ENCODE peak calls at places on chromosomes 12 and 14, in ten cellular contexts. P is sigmoid colon, A is breast epithelium, H is transverse colon, Q is H1, D is upper lobe of left lung, T is endothelial cell of umbilical vein, Y is GM12878, W is HCT116, M is spleen. F is an unnamed sample.

GRCh38 chr14:68820999-68821683 is 28.3 kb upstream of the ZFP36L1 start:
- DNase-seq in Y (peak), A (peak), H (no peak), M (no peak), T (no peak), D (no peak), W (no peak), Q (no peak), P (no peak), F (no peak)

GRCh38 chr12:114006482-114007425 is 40.6 kb upstream of the RBM19 start:
- DNase-seq in A (no peak), Y (no peak), P (no peak), W (no peak), D (no peak), Q (no peak), H (no peak), M (no peak), T (no peak), F (no peak)

GRCh38 chr12:31331242-31331641 is 5.3 kb upstream of the SINHCAF start:
- DNase-seq in H (no peak), T (no peak), M (no peak), Y (no peak), P (no peak), Q (no peak), A (no peak), W (no peak), D (no peak), F (no peak)

GRCh38 chr12:127780881-127781280 is 486.1 kb upstream of the TMEM132C start:
- DNase-seq in P (no peak), Y (no peak), H (no peak), Q (no peak), W (no peak), M (no peak), D (no peak), A (no peak), T (no peak), F (no peak)

GRCh38 chr12:111158992-111159391 is 209.9 kb downstream of the PHETA1 start:
- DNase-seq in Y (no peak), W (no peak), M (no peak), H (no peak), A (no peak), T (no peak), P (no peak), Q (no peak), D (no peak), F (no peak)

GRCh38 chr12:4288296-4289019 is 14.9 kb downstream of the CCND2 start:
- DNase-seq in T (no peak), H (no peak), A (no peak), Q (no peak), D (peak), W (no peak), Y (no peak), M (no peak), P (no peak), F (no peak)

GRCh38 chr14:23162005-23162404 is 21.5 kb downstream of the SLC7A8 start:
- DNase-seq in P (no peak), W (no peak), Y (no peak), H (peak), T (no peak), M (no peak), Q (no peak), A (no peak), D (no peak), F (no peak)

GRCh38 chr12:49091056-49091835 is 3.4 kb downstream of the DHH start:
- DNase-seq in T (no peak), H (no peak), M (peak), Q (peak), W (no peak), P (no peak), Y (no peak), D (no peak), A (no peak), F (no peak)

GRCh38 chr12:49144384-49144783 is 13.2 kb upstream of the TUBA1B start:
- DNase-seq in P (no peak), T (no peak), Q (no peak), M (no peak), W (no peak), H (no peak), Y (no peak), D (no peak), A (no peak), F (no peak)

GRCh38 chr12:49094104-49094948 is at the start of gene DHH:
- DNase-seq in P (no peak), W (no peak), D (peak), Y (no peak), A (no peak), Q (peak), M (peak), T (peak), H (no peak), F (no peak)

GRCh38 chr12:68495666-68496065 is 115.0 kb upstream of the RAP1B start:
- DNase-seq in M (no peak), A (no peak), H (no peak), Q (no peak), W (no peak), Y (no peak), D (no peak), T (peak), P (no peak), F (no peak)

DNA sequence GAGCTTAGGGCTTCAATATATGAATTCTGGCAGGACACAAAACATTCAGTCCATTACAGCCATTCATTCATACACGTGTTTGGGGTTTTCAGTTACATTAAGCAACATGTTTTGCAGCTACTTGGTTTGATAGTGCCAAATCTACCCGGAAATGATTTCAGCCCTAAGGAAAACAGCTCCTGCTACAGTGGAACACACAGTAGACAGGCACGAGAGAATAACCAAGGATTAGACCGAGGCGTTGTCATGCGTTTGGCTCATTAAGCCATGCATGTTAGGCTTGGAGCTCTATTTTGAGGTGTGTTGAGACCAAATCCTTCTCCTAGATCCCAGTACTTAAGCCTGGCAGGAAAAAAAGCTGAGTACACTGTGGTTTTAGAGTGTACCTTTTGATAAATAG is 177.4 kb downstream of the PRKCH start:
- DNase-seq in H (no peak), P (no peak), W (no peak), A (no peak), T (peak), M (no peak), Q (no peak), D (no peak), Y (no peak), F (no peak)
- TF ChIP-seq POLR2AphosphoS5 in H (no peak), P (no peak), W (no peak), A (no peak), T (no peak), M (no peak), Q (no peak), D (no peak), Y (no peak), F (no peak)

GRCh38 chr14:24177041-24177825 is 5.4 kb downstream of the REC8 start:
- DNase-seq in D (no peak), W (no peak), Y (no peak), A (no peak), P (no peak), M (no peak), Q (no peak), T (no peak), H (no peak), F (no peak)

GRCh38 chr14:24177928-24178327 is 6.0 kb downstream of the REC8 start:
- DNase-seq in M (no peak), A (no peak), Y (no peak), W (no peak), Q (no peak), P (no peak), D (no peak), T (no peak), H (no peak), F (no peak)

GRCh38 chr14:24179294-24179960 is 7.5 kb downstream of the REC8 start:
- DNase-seq in Y (no peak), P (no peak), W (no peak), A (no peak), M (peak), D (no peak), T (no peak), Q (no peak), H (no peak), F (no peak)

GRCh38 chr14:24178399-24179178 is 6.7 kb downstream of the REC8 start:
- DNase-seq in Y (no peak), M (peak), W (no peak), P (no peak), Q (no peak), D (no peak), A (no peak), T (no peak), H (no peak), F (no peak)

GRCh38 chr14:24176599-24176998 is 4.7 kb downstream of the REC8 start:
- DNase-seq in Y (no peak), P (no peak), W (no peak), H (no peak), D (no peak), A (no peak), T (no peak), M (no peak), Q (no peak), F (no peak)
- TF ChIP-seq POLR2A in Y (no peak), P (no peak), W (no peak), H (no peak), D (no peak), A (no peak), T (no peak), M (no peak), Q (no peak), F (no peak)

GRCh38 chr14:101823511-101824120 is 62.1 kb downstream of the PPP2R5C start:
- DNase-seq in H (peak), Q (no peak), M (no peak), P (peak), W (no peak), T (peak), Y (peak), A (no peak), D (no peak), F (peak)

GRCh38 chr14:101823081-101823480 is 61.6 kb downstream of the PPP2R5C start:
- DNase-seq in P (no peak), T (no peak), M (no peak), A (no peak), Y (no peak), Q (no peak), D (no peak), W (no peak), H (no peak), F (no peak)

GRCh38 chr14:101826359-101826758 is 64.8 kb downstream of the PPP2R5C start:
- DNase-seq in M (no peak), H (no peak), A (no peak), Q (no peak), D (no peak), W (no peak), T (no peak), Y (no peak), P (no peak), F (no peak)

GRCh38 chr14:101825797-101826196 is 64.3 kb downstream of the PPP2R5C start:
- DNase-seq in D (no peak), T (no peak), A (no peak), M (no peak), Q (no peak), W (no peak), P (no peak), H (no peak), Y (no peak), F (no peak)

DNA sequence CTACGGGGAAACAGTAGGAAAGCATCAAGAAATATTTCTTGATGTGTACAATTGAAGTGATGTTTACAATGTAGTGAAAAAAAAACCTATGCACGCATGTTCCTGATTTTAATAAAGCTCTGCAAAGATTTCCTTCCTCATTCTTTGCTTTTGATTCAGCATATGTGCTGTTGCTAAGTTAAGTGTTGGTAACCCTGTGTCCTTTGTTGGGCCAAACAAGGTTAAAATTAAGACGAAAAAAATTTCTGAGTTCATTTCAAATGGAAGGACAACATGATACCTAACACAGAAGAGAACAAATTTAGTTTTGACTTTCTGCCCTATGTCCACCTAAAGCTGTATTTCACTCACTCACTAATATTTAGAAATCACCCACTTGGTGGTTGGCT is 62.8 kb downstream of the PPP2R5C start:
- DNase-seq in H (no peak), T (peak), P (no peak), M (no peak), W (no peak), A (no peak), Y (no peak), D (no peak), Q (no peak), F (no peak)
- H3K4me3 ChIP-seq in H (peak), T (no peak), P (peak), M (peak), W (no peak), A (peak), Y (peak), D (peak), Q (no peak), F (peak)

GRCh38 chr12:105658389-105658788 is 327.9 kb downstream of the C12orf75 start:
- DNase-seq in T (peak), A (no peak), D (no peak), H (no peak), Q (no peak), W (no peak), M (no peak), Y (no peak), P (no peak), F (no peak)

GRCh38 chr12:105659355-105660075 is 329.0 kb downstream of the C12orf75 start:
- DNase-seq in Q (no peak), T (peak), Y (no peak), P (no peak), D (no peak), H (no peak), A (peak), W (no peak), M (no peak), F (no peak)

GRCh38 chr12:105654606-105655005 is 324.1 kb downstream of the C12orf75 start:
- DNase-seq in H (no peak), Y (no peak), T (no peak), Q (no peak), P (no peak), A (no peak), D (no peak), M (no peak), W (no peak), F (no peak)
- TF ChIP-seq POLR2AphosphoS5 in H (no peak), Y (no peak), T (no peak), Q (no peak), P (no peak), A (no peak), D (no peak), M (no peak), W (no peak), F (no peak)

GRCh38 chr14:21071225-21072041 is 1.3 kb downstream of the ARHGEF40 start:
- DNase-seq in M (peak), Y (peak), P (peak), H (peak), T (peak), A (peak), W (no peak), D (peak), Q (no peak), F (peak)
- TF ChIP-seq POLR2A in M (no peak), Y (no peak), P (no peak), H (peak), T (no peak), A (no peak), W (no peak), D (no peak), Q (peak), F (no peak)

GRCh38 chr12:54418441-54419087 is 502 bp downstream of the ITGA5 start:
- DNase-seq in T (no peak), W (no peak), P (peak), H (no peak), M (no peak), Q (no peak), D (no peak), Y (no peak), A (no peak), F (no peak)

GRCh38 chr12:54419088-54419887 is at the start of gene ITGA5:
- DNase-seq in H (peak), P (peak), T (peak), D (peak), W (peak), Y (no peak), A (peak), M (peak), Q (peak), F (peak)

GRCh38 chr12:54417712-54418440 is 1.2 kb downstream of the ITGA5 start:
- DNase-seq in W (no peak), P (peak), D (peak), Y (no peak), T (peak), H (no peak), Q (no peak), A (no peak), M (no peak), F (no peak)

GRCh38 chr12:54415223-54415929 is 3.7 kb downstream of the ITGA5 start:
- DNase-seq in D (no peak), M (no peak), Y (no peak), A (no peak), H (no peak), P (peak), W (no peak), Q (no peak), T (peak), F (no peak)

DNA sequence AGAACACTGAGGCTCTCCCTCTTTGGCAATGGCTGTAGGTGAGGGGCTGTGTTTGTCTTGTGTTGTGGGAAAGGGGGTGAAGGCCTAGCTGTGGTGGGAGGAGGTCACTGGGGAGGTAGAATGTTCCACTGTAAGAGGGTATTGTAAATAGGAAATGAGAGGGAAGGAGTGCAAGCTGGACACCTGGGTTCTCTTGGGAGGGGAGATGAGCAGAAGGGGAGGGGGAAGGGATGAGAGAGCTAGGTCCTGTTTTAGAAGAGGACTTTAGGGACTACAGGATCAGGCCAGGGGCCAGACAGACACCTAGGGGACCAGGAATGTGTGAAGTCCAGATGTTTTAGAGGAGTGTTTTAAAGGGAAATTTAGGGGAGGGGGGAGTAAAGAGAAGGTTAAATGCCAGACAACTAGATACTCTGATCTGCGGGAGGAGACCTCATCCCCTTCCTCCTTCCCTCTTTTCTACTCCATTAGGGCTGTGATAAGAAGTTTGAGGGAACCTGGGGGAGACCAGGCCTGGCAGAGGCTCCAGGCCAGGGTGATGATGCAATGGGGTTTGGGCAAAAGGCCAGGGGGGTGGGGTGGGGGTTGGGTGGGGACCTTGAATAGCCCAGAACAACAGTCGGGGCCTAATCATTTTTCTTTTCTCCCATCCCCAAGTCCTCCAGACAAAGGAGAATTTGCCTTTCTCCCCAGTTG is 2.0 kb downstream of the ITGA5 start:
- DNase-seq in T (no peak), Q (no peak), A (no peak), W (no peak), Y (no peak), P (peak), H (no peak), D (no peak), M (no peak), F (no peak)
- H3K4me3 ChIP-seq in T (peak), Q (no peak), A (peak), W (peak), Y (no peak), P (peak), H (peak), D (peak), M (peak), F (peak)

DNA sequence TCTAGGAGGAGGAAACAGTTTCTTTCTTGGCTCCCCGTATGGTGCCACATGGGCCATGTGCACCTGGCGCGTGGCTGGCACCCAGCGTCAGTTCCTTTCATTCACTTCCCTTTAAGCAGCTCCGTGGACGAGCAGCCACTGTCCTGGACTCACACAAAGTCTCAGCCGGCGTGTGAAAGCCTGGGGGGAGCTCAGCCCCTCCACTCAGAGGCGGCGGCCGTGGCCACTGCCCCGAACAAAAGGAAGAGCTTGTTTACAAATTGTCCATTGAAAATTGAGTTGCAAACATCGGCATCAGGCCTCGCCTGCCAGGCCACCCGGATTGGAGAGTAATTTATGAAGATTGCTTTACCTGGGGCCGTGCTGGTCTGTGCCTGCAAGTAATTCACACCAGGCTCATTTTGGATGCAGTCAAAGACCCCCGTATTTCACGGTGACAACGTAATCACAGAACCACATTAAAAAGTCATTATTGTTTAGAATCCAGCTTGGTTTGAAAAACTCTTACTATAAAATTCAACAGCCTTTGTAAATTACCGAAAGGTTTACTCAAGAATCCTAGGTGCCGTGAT is 101.7 kb upstream of the C14orf180 start:
- DNase-seq in W (no peak), P (no peak), Y (no peak), M (no peak), D (no peak), T (no peak), A (no peak), Q (no peak), H (no peak), F (no peak)
- TF ChIP-seq POLR2AphosphoS5 in W (no peak), P (no peak), Y (no peak), M (no peak), D (no peak), T (no peak), A (no peak), Q (no peak), H (no peak), F (no peak)

F was measured in stomach.